ENCODE peak calls at places on chromosomes 4 and X, in six cellular contexts. J, G, D, Y, R and H are unnamed samples.

GRCh38 chr4:80098635-80099034 is 25.6 kb upstream of the ANTXR2 start:
- DNase-seq in J (no peak), G (no peak), D (no peak), Y (no peak), R (no peak), H (no peak)

GRCh38 chr4:123524958-123525628 is 128.5 kb downstream of the SPRY1 start:
- DNase-seq in J (no peak), G (no peak), D (no peak), Y (no peak), R (no peak), H (peak)

GRCh38 chrX:46209037-46209436 is 336.2 kb downstream of the ZNF674 start:
- DNase-seq in J (no peak), G (no peak), D (no peak), Y (no peak), R (no peak), H (no peak)

GRCh38 chr4:183164963-183165362 is 65.9 kb downstream of the WWC2 start:
- DNase-seq in J (no peak), G (no peak), D (no peak), Y (no peak), R (no peak), H (no peak)

GRCh38 chr4:139857021-139857420 is 191.4 kb downstream of the MGST2 start:
- DNase-seq in J (no peak), G (no peak), D (no peak), Y (no peak), R (no peak), H (no peak)

GRCh38 chrX:7139202-7140081 is 8.1 kb upstream of the STS start:
- DNase-seq in J (no peak), G (no peak), D (no peak), Y (no peak), R (peak), H (peak)

GRCh38 chr4:118340109-118340508 is 12.7 kb downstream of the PRSS12 start:
- DNase-seq in J (no peak), G (no peak), D (no peak), Y (no peak), R (no peak), H (no peak)

GRCh38 chrX:20266810-20267598 is at the start of gene RPS6KA3:
- DNase-seq in J (peak), G (peak), D (no peak), Y (peak), R (peak), H (peak)

GRCh38 chr4:108135549-108136209 is 33.1 kb downstream of the LEF1 start:
- DNase-seq in J (no peak), G (no peak), D (no peak), Y (no peak), R (no peak), H (no peak)

GRCh38 chr4:98284640-98285046 is 23.5 kb downstream of the RAP1GDS1 start:
- DNase-seq in J (no peak), G (no peak), D (no peak), Y (no peak), R (no peak), H (no peak)

GRCh38 chr4:74206088-74206826 is 48.3 kb downstream of the MTHFD2L start:
- DNase-seq in J (peak), G (no peak), D (no peak), Y (no peak), R (peak), H (no peak)

GRCh38 chr4:99763635-99764101 is 53.0 kb upstream of the DAPP1 start:
- DNase-seq in J (no peak), G (peak), D (peak), Y (peak), R (peak), H (peak)

GRCh38 chr4:3452376-3452775 is 10.6 kb downstream of the HGFAC start:
- DNase-seq in J (no peak), G (peak), D (no peak), Y (no peak), R (no peak), H (no peak)

GRCh38 chr4:144190009-144190408 is 49.5 kb upstream of the GYPA start:
- DNase-seq in J (no peak), G (no peak), D (no peak), Y (no peak), R (no peak), H (no peak)

GRCh38 chr4:7584133-7584532 is 149.4 kb upstream of the PSAPL1 start:
- DNase-seq in J (no peak), G (no peak), D (no peak), Y (no peak), R (no peak), H (no peak)

GRCh38 chrX:46216406-46216805 is 328.8 kb downstream of the ZNF674 start:
- DNase-seq in J (no peak), G (no peak), D (no peak), Y (no peak), R (no peak), H (no peak)

GRCh38 chr4:8796096-8796495 is 75.5 kb downstream of the HMX1 start:
- DNase-seq in J (no peak), G (no peak), D (no peak), Y (no peak), R (no peak), H (no peak)

GRCh38 chr4:30968926-30969325 is 248.8 kb downstream of the PCDH7 start:
- DNase-seq in J (no peak), G (no peak), D (no peak), Y (no peak), R (no peak), H (no peak)

GRCh38 chr4:41213563-41214157 is 682 bp downstream of the APBB2 start:
- DNase-seq in J (no peak), G (no peak), D (no peak), Y (no peak), R (peak), H (no peak)

GRCh38 chr4:105619193-105619931 is 66.9 kb downstream of the ARHGEF38 start:
- DNase-seq in J (no peak), G (no peak), D (no peak), Y (no peak), R (no peak), H (no peak)

GRCh38 chr4:80005863-80006262 is 67.2 kb downstream of the ANTXR2 start:
- DNase-seq in J (no peak), G (no peak), D (no peak), Y (no peak), R (no peak), H (no peak)

GRCh38 chr4:79445371-79445781 is 37.3 kb upstream of the GK2 start:
- DNase-seq in J (no peak), G (no peak), D (no peak), Y (no peak), R (no peak), H (no peak)

GRCh38 chr4:97235516-97235915 is 907.8 kb downstream of the STPG2 start:
- DNase-seq in J (no peak), G (no peak), D (no peak), Y (no peak), R (no peak), H (no peak)

GRCh38 chr4:6120361-6120760 is 80.0 kb downstream of the JAKMIP1 start:
- DNase-seq in J (no peak), G (no peak), D (no peak), Y (no peak), R (no peak), H (no peak)

GRCh38 chr4:73707918-73708577 is 32.3 kb upstream of the CXCL8 start:
- DNase-seq in J (no peak), G (peak), D (peak), Y (peak), R (peak), H (peak)

GRCh38 chr4:7879127-7879526 is 60.5 kb downstream of the AFAP1 start:
- DNase-seq in J (no peak), G (no peak), D (no peak), Y (no peak), R (no peak), H (no peak)

GRCh38 chr4:2817136-2817535 is 24.3 kb downstream of the SH3BP2 start:
- DNase-seq in J (no peak), G (no peak), D (no peak), Y (no peak), R (no peak), H (no peak)